ENCODE peak calls at places on chromosomes 2 and 18, in five cellular contexts. W, E, Y, H and X are unnamed samples.

GRCh38 chr2:949894-950626 is 589 bp upstream of the SNTG2 start:
- DNase-seq in W (no peak), E (no peak), Y (no peak), H (no peak), X (no peak)

GRCh38 chr2:225456619-225457260 is 57.2 kb downstream of the NYAP2 start:
- DNase-seq in W (no peak), E (no peak), Y (no peak), H (no peak), X (no peak)

GRCh38 chr2:208315081-208315788 is 49.2 kb downstream of the PIKFYVE start:
- DNase-seq in W (no peak), E (no peak), Y (no peak), H (peak), X (peak)

GRCh38 chr2:128311755-128312341 is 6.8 kb downstream of the HS6ST1 start:
- DNase-seq in W (no peak), E (no peak), Y (no peak), H (no peak), X (no peak)

GRCh38 chr2:160375802-160376469 is 117.7 kb downstream of the RBMS1 start:
- DNase-seq in W (peak), E (no peak), Y (no peak), H (no peak), X (peak)

GRCh38 chr18:9708057-9708881 is at the start of gene RAB31:
- DNase-seq in W (peak), E (peak), Y (no peak), H (no peak), X (peak)

GRCh38 chr18:74378179-74378682 is 62.6 kb downstream of the C18orf63 start:
- DNase-seq in W (no peak), E (no peak), Y (no peak), H (no peak), X (peak)

GRCh38 chr2:120435671-120436459 is 89.9 kb downstream of the INHBB start:
- DNase-seq in W (no peak), E (no peak), Y (no peak), H (no peak), X (no peak)

GRCh38 chr2:38863061-38863695 is 12.6 kb downstream of the DHX57 start:
- DNase-seq in W (peak), E (no peak), Y (no peak), H (no peak), X (no peak)

GRCh38 chr2:146989726-146990125 is 855.1 kb upstream of the ACVR2A start:
- DNase-seq in W (no peak), E (no peak), Y (no peak), H (no peak), X (no peak)

GRCh38 chr18:68666316-68666715 is 48.6 kb downstream of the TMX3 start:
- DNase-seq in W (no peak), E (no peak), Y (no peak), H (no peak), X (no peak)

GRCh38 chr18:56118422-56118821 is 520.0 kb downstream of the TXNL1 start:
- DNase-seq in W (no peak), E (no peak), Y (no peak), H (no peak), X (no peak)

DNA sequence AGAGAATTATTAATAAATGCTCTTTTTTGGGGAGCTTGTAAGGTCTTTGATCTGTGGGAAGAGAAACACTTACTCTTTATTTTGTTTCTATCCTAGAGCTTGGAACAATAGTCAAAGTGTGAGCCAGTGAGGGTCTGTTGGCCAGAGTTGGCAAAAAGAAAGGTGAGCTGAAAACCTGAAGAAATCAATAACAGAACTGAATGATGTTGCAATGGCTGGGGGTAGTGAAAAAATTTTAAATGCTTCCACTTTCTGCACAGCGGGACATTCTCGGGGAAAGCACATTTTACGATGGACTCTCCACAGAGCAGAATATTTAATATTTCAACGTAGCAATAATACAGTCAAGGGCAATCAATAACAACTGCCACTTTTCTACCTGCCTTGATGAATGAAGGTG is 78.9 kb downstream of the SKA1 start:
- DNase-seq in W (no peak), E (no peak), Y (no peak), H (no peak), X (no peak)
- TF ChIP-seq POLR2A in W (no peak), E (no peak), Y (no peak), H (no peak), X (no peak)

GRCh38 chr2:37180006-37180639 is 8.3 kb downstream of the SULT6B1 start:
- DNase-seq in W (no peak), E (no peak), Y (no peak), H (no peak), X (no peak)
- TF ChIP-seq CTCF in W (no peak), E (no peak), Y (no peak), H (no peak), X (peak)

GRCh38 chr2:101401316-101401660 is 14.0 kb upstream of the CREG2 start:
- DNase-seq in W (no peak), E (no peak), Y (no peak), H (no peak), X (no peak)

GRCh38 chr2:101399001-101399794 is 11.9 kb upstream of the CREG2 start:
- DNase-seq in W (no peak), E (no peak), Y (no peak), H (no peak), X (peak)

GRCh38 chr2:101400048-101400447 is 12.7 kb upstream of the CREG2 start:
- DNase-seq in W (no peak), E (no peak), Y (no peak), H (no peak), X (peak)

GRCh38 chr2:101401906-101402305 is 14.6 kb upstream of the CREG2 start:
- DNase-seq in W (no peak), E (no peak), Y (no peak), H (no peak), X (no peak)

GRCh38 chr2:101400516-101401315 is 13.4 kb upstream of the CREG2 start:
- DNase-seq in W (no peak), E (no peak), Y (no peak), H (no peak), X (no peak)
- TF ChIP-seq MAX in W (no peak), E (no peak), Y (no peak), H (no peak), X (no peak)

GRCh38 chr2:197498627-197498936 is 1.1 kb downstream of the HSPD1 start:
- DNase-seq in W (no peak), E (no peak), Y (no peak), H (no peak), X (no peak)

GRCh38 chr2:197499594-197500502 is at the start of the genes HSPD1 and HSPE1:
- DNase-seq in W (peak), E (peak), Y (peak), H (peak), X (peak)

GRCh38 chr2:197497301-197497700 is 2.3 kb downstream of the HSPD1 start:
- DNase-seq in W (no peak), E (no peak), Y (no peak), H (no peak), X (no peak)

GRCh38 chr2:197500503-197501179 is 462 bp downstream of the HSPE1 start:
- DNase-seq in W (peak), E (no peak), Y (no peak), H (no peak), X (no peak)

GRCh38 chr2:197498937-197499593 is 575 bp downstream of the HSPD1 start:
- DNase-seq in W (peak), E (no peak), Y (no peak), H (no peak), X (peak)
- TF ChIP-seq POLR2A in W (no peak), E (no peak), Y (no peak), H (peak), X (no peak)

DNA sequence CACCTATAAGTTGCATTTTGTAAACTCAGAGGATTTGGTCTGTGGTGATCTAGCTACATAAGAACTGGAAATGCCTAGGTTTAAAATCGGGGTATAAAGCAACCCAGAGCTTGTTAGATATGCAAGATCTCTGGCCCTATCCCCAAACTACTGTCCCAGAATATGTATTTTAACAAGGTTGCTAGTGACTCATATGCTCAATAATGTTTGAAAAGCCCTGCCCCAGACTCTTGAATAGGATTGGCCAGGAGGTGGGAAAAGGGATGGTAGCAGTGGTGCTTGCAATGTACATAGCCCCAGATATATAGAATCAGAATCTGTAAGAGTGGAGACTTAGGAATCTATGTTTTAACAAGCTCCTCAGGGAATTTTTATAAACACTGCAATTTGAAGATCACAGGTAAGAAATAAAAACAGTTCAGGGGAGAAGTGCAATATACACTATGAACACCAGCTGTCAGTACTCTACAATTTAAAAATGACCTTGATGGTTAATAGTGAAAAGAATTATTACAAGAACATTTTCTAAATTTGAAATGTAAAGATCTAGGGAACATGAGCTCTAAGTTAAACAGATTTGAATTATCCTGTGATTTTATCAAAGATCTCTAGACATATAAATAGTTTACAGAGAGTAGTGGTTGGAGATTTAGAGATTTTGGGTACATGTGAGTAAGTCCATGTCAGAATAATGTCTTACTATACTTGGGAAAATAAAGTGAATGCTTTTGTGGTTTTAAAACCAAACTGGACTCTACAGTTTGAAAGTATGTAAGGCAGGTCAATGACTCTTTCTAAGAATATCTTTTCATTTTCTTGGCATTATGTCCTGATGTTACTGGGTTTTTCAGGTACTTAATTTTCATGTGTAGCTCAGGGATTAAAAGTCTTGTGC is 7.7 kb upstream of the MMADHC start:
- DNase-seq in W (peak), E (no peak), Y (no peak), H (no peak), X (no peak)
- TF ChIP-seq CTCF in W (peak), E (peak), Y (peak), H (peak), X (no peak)

GRCh38 chr2:174333502-174334277 is 1.1 kb upstream of the SP9 start:
- DNase-seq in W (no peak), E (no peak), Y (no peak), H (no peak), X (no peak)
- TF ChIP-seq MAX in W (no peak), E (peak), Y (no peak), H (no peak), X (no peak)

GRCh38 chr2:158746488-158746887 is 48.6 kb upstream of the DAPL1 start:
- DNase-seq in W (peak), E (no peak), Y (no peak), H (no peak), X (no peak)

GRCh38 chr2:158743466-158743865 is 51.7 kb upstream of the DAPL1 start:
- DNase-seq in W (no peak), E (no peak), Y (no peak), H (no peak), X (no peak)

GRCh38 chr2:158745866-158746382 is 49.2 kb upstream of the DAPL1 start:
- DNase-seq in W (no peak), E (no peak), Y (no peak), H (no peak), X (no peak)

GRCh38 chr2:158743899-158744298 is 51.2 kb upstream of the DAPL1 start:
- DNase-seq in W (no peak), E (no peak), Y (no peak), H (no peak), X (peak)

DNA sequence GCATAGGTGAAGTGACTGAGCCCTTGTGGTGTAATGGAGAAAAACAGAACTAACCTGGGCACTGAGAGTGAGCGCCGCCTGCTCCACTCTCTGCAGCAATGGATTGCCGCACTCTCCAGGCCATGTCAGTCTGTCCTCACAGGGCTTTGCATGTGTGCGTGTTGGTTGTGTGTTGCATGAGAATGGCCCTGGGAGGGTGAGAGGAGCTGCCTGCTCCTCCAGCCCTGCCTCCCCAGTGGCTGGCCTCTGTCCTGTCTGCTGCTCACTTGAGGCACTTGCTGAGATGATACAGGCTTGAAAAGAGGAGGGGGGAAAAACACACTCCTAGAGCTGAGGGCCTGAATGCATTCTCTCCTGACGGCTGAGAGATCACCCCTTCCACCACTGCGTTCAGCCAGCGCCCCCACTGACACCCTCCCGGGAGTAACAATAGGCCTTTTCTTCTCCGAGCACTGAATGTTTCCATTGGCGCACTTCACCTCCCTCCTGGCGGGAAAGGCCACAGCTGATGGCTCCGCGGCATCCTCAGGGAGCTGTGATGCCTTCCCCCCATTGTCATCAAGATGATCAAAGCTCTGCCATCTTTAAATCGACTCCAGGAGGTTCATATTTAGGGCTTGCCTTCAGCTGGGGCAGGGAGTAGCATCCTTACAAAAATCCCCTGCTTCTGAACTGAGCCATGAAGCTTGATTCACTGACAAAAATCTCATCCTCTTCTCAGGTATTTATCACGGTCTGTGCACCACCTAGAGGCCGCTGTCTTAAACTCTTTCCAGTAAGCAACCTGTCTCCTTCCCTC is 49.9 kb upstream of the DAPL1 start:
- DNase-seq in W (peak), E (peak), Y (peak), H (no peak), X (peak)
- TF ChIP-seq POLR2A in W (no peak), E (no peak), Y (no peak), H (no peak), X (no peak)

DNA sequence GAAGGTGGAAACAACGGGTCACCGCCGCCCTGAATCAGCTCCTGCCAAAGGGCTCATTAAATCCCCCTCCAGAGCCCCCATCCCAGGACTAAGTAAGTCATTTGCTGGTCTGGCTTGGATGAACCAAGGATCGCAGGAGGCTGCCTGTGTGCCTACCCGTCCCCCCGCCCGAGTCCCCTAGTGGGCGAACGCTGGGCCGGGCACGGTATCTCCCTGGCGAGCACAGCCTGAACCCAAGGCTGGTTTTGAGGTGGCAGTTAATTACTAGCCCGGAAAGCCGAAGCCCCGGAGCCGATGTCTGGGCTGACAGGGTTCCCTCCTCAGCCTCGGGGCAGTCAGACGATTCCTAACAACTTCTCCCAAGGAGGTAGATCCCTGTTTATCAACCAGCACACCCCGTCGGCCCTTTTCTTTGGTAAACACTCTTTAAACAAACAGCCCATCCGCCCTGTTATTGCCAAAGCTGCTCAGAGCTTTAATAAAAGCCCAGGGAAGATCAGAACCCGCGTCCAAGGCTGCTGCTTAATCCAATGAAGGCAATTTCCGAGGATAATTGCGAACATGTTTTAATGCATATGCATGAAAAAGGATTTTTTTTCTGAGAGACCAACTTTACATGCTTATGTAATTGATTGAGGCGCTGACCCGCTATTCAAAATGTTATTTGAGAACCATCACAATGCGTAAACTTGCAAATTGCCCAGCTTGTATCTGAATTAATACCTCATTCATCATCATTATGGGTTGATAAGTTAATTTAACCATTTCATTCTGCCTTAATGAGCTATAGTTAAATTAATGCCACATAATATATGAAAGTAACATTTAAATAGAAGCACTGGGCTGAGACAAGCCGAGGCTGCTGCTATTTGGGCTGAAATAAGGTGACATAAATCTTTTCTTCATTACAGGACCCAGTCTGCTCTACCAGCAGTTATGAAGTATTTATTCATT is 10.5 kb downstream of the EVX2 start:
- DNase-seq in W (no peak), E (no peak), Y (no peak), H (no peak), X (no peak)
- TF ChIP-seq CTCF in W (no peak), E (no peak), Y (no peak), H (no peak), X (no peak)